ENCODE peak calls at places on chromosomes 11 and 22, in four cellular contexts. H, I, J and W are unnamed samples. For H3K4me1, the result is how much of the 10 kb centered on the place peaks cover.

GRCh38 chr11:119190531-119190930 is 5.3 kb downstream of the NHERF4 start:
- DNase-seq in H (no peak), I (no peak), J (no peak), W (no peak)

GRCh38 chr11:67401495-67402191 is at the start of gene PPP1CA:
- DNase-seq in H (peak), I (peak), J (peak), W (no peak)

GRCh38 chr11:281486-282161 is 3.4 kb downstream of the NLRP6 start:
- DNase-seq in H (peak), I (peak), J (no peak), W (no peak)

GRCh38 chr11:110077866-110078325 is 15.3 kb upstream of the ZC3H12C start:
- DNase-seq in H (peak), I (no peak), J (peak), W (no peak)

GRCh38 chr22:27224485-27225364 is 567.3 kb downstream of the MIAT start:
- DNase-seq in H (no peak), I (no peak), J (peak), W (no peak)

GRCh38 chr11:9753031-9753430 is 89.2 kb downstream of the SWAP70 start:
- DNase-seq in H (no peak), I (no peak), J (peak), W (no peak)

GRCh38 chr11:63180536-63180935 is 36.5 kb upstream of the SLC22A24 start:
- DNase-seq in H (no peak), I (no peak), J (no peak), W (no peak)

GRCh38 chr22:23396362-23397007 is 183.6 kb downstream of the IGLL1 start:
- DNase-seq in H (no peak), I (no peak), J (no peak), W (no peak)

GRCh38 chr11:122653911-122654310 is 1.6 kb upstream of the UBASH3B start:
- DNase-seq in H (no peak), I (no peak), J (peak), W (no peak)

GRCh38 chr11:114077482-114078305 is 18.2 kb downstream of the ZBTB16 start:
- DNase-seq in H (no peak), I (no peak), J (no peak), W (no peak)

GRCh38 chr11:124538019-124538418 is 5.4 kb downstream of the OR8B12 start:
- DNase-seq in H (no peak), I (no peak), J (peak), W (no peak)

GRCh38 chr11:113618360-113618759 is 87.7 kb downstream of the TMPRSS5 start:
- DNase-seq in H (no peak), I (no peak), J (peak), W (no peak)

GRCh38 chr11:44083906-44084305 is 11.6 kb upstream of the EXT2 start:
- DNase-seq in H (no peak), I (no peak), J (no peak), W (no peak)

GRCh38 chr11:114400222-114400973 is at the start of the genes C11orf71 and RBM7:
- DNase-seq in H (peak), I (peak), J (peak), W (no peak)

GRCh38 chr11:114251797-114252327 is 44.3 kb upstream of the NNMT start:
- DNase-seq in H (no peak), I (no peak), J (no peak), W (no peak)

GRCh38 chr11:118928108-118928869 is 2.6 kb upstream of the BCL9L start:
- DNase-seq in H (peak), I (peak), J (peak), W (no peak)

GRCh38 chr11:10385696-10386095 is 69.4 kb upstream of the AMPD3 start:
- DNase-seq in H (no peak), I (peak), J (peak), W (peak)

GRCh38 chr11:13215157-13215556 is 62.4 kb upstream of the BMAL1 start:
- DNase-seq in H (no peak), I (no peak), J (peak), W (no peak)

GRCh38 chr11:197741-198235 is 4.9 kb downstream of the SCGB1C1 start:
- DNase-seq in H (no peak), I (peak), J (no peak), W (peak)

GRCh38 chr11:9459573-9460321 is 1.1 kb upstream of the ZNF143 start:
- DNase-seq in H (no peak), I (no peak), J (peak), W (peak)

GRCh38 chr11:83574516-83574915 is 288.3 kb upstream of the CCDC90B start:
- DNase-seq in H (no peak), I (no peak), J (peak), W (no peak)

GRCh38 chr11:102306048-102306575 is 11.2 kb upstream of the BIRC3 start:
- DNase-seq in H (peak), I (no peak), J (no peak), W (no peak)

GRCh38 chr11:120682026-120682649 is 170.6 kb downstream of the GRIK4 start:
- DNase-seq in H (no peak), I (no peak), J (no peak), W (no peak)

GRCh38 chr11:117631336-117632090 is 165.5 kb downstream of the DSCAML1 start:
- DNase-seq in H (no peak), I (no peak), J (no peak), W (no peak)

GRCh38 chr11:72569966-72570892 is 104.0 kb downstream of the PDE2A start:
- DNase-seq in H (no peak), I (no peak), J (peak), W (no peak)

GRCh38 chr22:32950366-32950765 is 107.8 kb downstream of the SYN3 start:
- DNase-seq in H (no peak), I (no peak), J (no peak), W (no peak)

GRCh38 chr22:25134028-25134427 is 65.6 kb upstream of the CRYBB3 start:
- DNase-seq in H (no peak), I (no peak), J (no peak), W (no peak)

GRCh38 chr22:39623603-39624500 is 53.3 kb downstream of the CACNA1I start:
- DNase-seq in H (no peak), I (no peak), J (no peak), W (no peak)

GRCh38 chr11:103729653-103730052 is 306.8 kb upstream of the DDI1 start:
- DNase-seq in H (no peak), I (no peak), J (peak), W (no peak)

GRCh38 chr22:33756508-33756949 is 163.7 kb downstream of the LARGE1 start:
- DNase-seq in H (no peak), I (no peak), J (no peak), W (no peak)

GRCh38 chr11:13354335-13354734 is 76.7 kb downstream of the BMAL1 start:
- DNase-seq in H (no peak), I (no peak), J (peak), W (no peak)

GRCh38 chr11:66745356-66746235 is 16.6 kb upstream of the SPTBN2 start:
- DNase-seq in H (peak), I (peak), J (no peak), W (no peak)

GRCh38 chr11:17637901-17638300 is 81.5 kb upstream of the MYOD1 start:
- DNase-seq in H (no peak), I (no peak), J (no peak), W (no peak)

GRCh38 chr11:62245271-62245753 is 3.3 kb downstream of the SCGB1D2 start:
- DNase-seq in H (no peak), I (peak), J (peak), W (no peak)

DNA sequence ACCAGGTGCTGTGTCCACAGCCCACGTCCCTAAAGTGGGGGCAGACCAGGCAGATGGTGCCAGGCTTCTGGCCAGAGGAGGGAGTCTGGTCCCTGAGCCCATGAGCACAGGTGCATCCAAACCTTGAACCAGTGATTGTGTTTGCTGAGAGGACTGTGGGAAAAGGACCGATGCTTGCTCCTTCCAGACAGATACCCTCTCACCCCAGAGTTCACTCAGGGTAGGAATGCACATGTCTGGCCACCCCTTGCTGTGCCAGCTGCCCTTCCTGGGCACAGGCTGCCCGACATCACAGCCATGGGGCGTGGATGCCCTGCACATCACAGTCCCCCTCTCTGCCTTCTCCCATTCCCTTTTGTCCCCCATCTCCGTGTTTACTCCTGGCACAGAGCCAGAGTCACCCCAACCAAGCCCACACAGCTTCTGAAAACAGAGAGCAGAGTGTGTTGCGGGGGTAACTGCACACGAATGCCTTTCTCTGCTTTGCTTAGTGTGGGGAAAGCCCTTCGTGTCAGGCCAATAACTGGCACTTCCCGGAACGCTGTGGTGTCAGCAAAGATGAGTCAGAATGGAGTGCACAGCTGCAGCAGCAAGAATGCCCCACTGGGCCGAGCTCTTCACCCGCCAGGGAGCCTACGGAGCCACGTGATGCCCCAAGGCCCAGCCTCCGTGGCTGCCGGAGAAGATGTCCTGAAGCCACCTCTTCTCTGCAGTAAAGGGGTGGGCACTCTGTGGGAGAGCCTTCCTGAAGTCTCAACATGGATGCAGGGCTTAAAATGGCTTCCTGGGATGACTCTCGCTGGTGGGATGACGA is 7.6 kb downstream of the CARS1 start:
- DNase-seq in H (peak), I (no peak), J (peak), W (no peak)
- H3K4me3 ChIP-seq in H (no peak), I (no peak), J (no peak), W (peak)

DNA sequence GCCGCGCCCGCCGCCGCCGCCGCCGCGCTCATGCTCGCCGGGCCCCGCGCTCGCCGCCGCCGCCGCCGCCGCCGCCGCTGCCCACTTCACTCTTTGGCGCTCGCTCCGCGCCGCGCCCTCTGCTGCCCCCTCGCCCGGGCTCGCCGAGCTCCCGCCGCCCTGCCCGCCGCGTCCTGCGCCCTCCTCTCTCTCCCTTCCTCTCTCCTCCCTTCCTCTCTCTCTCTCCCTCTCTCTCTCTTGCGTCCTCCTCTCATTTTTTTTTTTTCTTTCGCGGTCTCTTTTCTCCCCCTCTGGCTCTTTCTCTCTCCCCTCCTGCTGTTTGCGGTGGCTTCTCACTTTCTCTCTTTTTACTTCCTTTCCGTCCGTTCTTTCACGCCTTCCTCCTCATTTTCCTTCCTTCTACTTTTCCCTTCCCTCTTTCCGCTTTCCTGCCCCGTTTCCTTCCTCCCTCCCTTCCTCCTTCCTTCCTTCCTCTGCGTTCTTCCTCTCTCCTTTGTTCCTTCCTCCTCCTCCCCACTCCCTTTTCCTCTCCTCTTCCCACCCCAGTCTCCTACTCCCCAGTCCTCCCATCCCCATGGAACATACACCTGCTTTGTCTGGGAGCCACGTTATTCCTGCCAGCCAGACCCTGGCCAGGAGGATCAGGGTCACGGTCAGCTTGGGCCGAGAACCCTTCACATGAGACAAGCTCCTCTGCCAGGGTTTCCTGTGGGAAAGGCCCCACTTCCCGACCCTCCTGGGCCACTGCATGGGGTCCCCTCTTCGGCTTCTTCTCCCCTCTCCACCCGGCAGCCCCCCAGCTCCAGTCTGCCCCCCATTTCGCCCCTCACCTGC is 19.3 kb upstream of the SHISAL1 start:
- DNase-seq in H (no peak), I (no peak), J (peak), W (no peak)
- H3K4me1 ChIP-seq in H (under half), I (under half), J (under half), W (under half)

GRCh38 chr11:75428301-75428724 is 4.7 kb downstream of the KLHL35 start:
- DNase-seq in H (peak), I (no peak), J (peak), W (no peak)
- TF ChIP-seq POLR2A in H (no peak), I (no peak), J (no peak), W (no peak)

GRCh38 chr11:39459606-39460005 is 1999.8 kb downstream of the LRRC4C start:
- DNase-seq in H (no peak), I (no peak), J (no peak), W (no peak)

GRCh38 chr11:39458481-39458880 is 2001.0 kb downstream of the LRRC4C start:
- DNase-seq in H (no peak), I (no peak), J (no peak), W (no peak)

DNA sequence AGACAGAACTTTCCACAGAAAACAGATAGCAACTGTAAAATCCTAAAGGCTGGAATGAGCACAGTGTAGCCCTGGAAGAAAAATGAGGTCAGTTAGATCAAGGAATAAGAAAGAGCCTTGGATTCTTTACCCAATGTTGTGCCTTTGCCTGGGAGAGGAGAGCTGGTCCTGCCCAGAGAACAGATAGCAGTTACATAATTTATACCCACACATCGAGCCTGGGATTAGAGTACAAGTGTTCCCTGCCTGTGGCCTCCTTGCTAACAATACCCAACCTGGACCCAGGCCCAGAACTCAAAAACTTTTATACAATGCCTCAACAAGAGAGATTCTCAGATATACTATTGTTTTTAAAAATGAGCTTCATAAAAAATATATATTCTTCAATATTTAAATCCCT is 1998.4 kb downstream of the LRRC4C start:
- DNase-seq in H (no peak), I (no peak), J (no peak), W (no peak)
- H3K4me3 ChIP-seq in H (no peak), I (no peak), J (no peak), W (no peak)

GRCh38 chr22:42925598-42925997 is 68.5 kb upstream of the ARFGAP3 start:
- DNase-seq in H (no peak), I (no peak), J (no peak), W (no peak)
- H3K4me1 ChIP-seq in H (under half), I (under half), J (under half), W (half or more)

GRCh38 chr22:19973551-19974183 is 32.0 kb upstream of the TXNRD2 start:
- DNase-seq in H (no peak), I (no peak), J (no peak), W (no peak)

GRCh38 chr22:19974233-19974861 is 32.7 kb upstream of the TXNRD2 start:
- DNase-seq in H (no peak), I (peak), J (peak), W (no peak)

GRCh38 chr22:19971276-19972124 is 29.9 kb upstream of the TXNRD2 start:
- DNase-seq in H (no peak), I (no peak), J (no peak), W (no peak)

GRCh38 chr22:19972251-19972650 is 30.6 kb upstream of the TXNRD2 start:
- DNase-seq in H (no peak), I (no peak), J (no peak), W (no peak)

DNA sequence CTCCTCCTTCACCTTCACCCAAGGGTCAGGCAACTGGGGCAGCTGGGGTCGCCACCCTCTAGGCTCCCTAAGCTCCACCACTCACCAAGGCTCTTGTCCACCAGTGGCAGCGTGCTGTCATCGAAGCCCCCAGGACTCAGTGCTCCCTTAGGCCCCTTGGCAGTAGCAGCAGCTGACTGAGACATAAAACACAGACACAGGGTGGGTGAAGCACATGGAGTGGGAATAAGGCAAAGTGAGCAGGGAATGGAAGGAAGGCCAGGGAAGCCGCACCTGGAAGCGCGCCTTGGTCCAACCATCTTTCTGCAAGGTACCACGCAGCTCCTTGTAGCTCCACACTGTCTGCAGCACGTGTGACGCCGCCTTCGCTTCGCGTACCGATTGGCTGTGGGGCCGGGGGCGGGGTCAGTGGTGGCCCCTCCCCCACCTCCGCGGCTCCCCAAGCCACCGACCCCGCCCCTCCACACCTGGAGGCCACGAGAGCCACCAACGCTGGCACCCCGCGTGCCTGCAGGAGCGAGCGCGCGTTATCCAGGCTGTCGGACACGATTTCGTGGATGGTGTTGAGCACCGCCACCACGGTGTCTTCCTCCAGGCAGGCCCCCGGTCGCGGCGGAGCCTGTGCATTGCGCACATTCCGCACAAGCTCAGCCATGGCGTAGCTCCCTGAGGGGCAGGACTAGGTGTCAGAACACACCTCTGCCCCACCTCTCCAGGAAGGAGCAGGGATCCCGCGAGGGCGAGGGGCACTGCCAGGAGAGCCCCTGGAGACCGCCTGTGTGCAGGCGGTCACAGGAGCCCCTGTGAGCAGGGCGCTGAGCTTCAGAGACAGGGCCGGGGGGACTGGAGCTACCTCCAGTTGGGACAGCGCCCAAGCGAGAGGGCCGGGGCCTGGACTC is 31.3 kb upstream of the TXNRD2 start:
- DNase-seq in H (no peak), I (no peak), J (no peak), W (no peak)
- TF ChIP-seq POLR2A in H (no peak), I (no peak), J (no peak), W (no peak)

DNA sequence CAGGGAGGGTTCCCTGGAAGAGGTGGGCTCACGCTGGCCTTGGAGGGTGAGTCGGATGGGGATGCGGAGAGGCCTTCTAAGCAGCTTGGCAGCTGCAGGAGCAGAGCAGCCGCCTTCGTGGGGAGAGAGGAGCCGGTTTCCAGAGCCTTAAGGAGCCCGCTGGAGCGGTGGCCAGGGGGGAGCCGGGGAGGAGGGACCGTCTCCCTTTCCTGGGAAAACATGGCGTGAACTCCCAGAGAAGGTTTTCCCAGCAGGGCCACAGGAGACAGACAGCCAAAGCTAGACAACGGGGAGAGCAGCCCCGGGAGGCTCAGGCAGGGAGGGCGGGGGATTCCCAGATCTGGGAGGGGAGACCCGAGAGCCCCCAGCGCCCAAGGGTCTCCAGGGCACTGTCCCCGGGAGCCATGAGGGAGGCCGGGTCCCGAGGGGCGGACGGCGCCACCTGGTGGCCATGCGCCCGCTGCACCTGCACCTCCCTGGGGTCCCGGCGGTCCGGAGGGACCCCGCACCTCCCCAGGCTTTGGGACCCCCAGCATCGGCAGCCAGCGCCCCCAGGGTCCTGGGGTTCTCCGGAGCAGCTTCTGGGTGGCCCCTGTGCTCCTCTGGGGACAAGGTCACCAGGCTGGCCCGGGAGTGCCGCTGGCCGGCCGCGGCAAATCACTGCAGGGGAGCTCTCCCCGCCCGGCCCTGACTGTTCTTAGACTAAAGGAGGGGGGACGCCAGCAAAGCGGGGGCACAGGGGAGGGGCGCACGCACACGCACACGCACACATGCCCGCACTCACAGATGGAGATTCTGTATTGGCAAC is 2.4 kb upstream of the SYT8 start:
- DNase-seq in H (peak), I (peak), J (no peak), W (no peak)
- H3K4me3 ChIP-seq in H (peak), I (peak), J (no peak), W (no peak)

GRCh38 chr11:73975479-73975757 is 7.2 kb downstream of the UCP2 start:
- DNase-seq in H (no peak), I (no peak), J (no peak), W (no peak)
- H3K4me1 ChIP-seq in H (under half), I (under half), J (under half), W (under half)

GRCh38 chr22:18029686-18030267 is 5.4 kb upstream of the MICAL3 start:
- DNase-seq in H (no peak), I (no peak), J (no peak), W (no peak)

GRCh38 chr22:18032455-18033101 is 8.2 kb upstream of the MICAL3 start:
- DNase-seq in H (no peak), I (no peak), J (peak), W (no peak)

GRCh38 chr22:18024956-18025720 is 777 bp upstream of the MICAL3 start:
- DNase-seq in H (no peak), I (no peak), J (no peak), W (no peak)

GRCh38 chr22:18031670-18032454 is 7.5 kb upstream of the MICAL3 start:
- DNase-seq in H (no peak), I (no peak), J (peak), W (no peak)

GRCh38 chr22:18028817-18029527 is 4.6 kb upstream of the MICAL3 start:
- DNase-seq in H (no peak), I (no peak), J (no peak), W (no peak)
- TF ChIP-seq POLR2A in H (no peak), I (no peak), J (no peak), W (no peak)